ENCODE peak calls at places on chromosomes 13 and 19, in six cellular contexts. Y is A549, C is endothelial cell of umbilical vein, M is GM12878, T is K562, N is HepG2. G is an unnamed sample.

GRCh38 chr13:45162194-45162593 is 38.7 kb downstream of the KCTD4 start:
- DNase-seq in Y (no peak), T (no peak), N (no peak), M (no peak), C (peak), G (no peak)

GRCh38 chr19:41740415-41741243 is 14.7 kb upstream of the CEACAM6 start:
- DNase-seq in N (no peak), M (no peak), T (no peak), Y (no peak), C (no peak), G (no peak)

GRCh38 chr13:112657850-112658445 is 31.9 kb upstream of the ATP11A start:
- DNase-seq in Y (no peak), N (no peak), C (no peak), T (no peak), M (no peak), G (no peak)

GRCh38 chr13:80149757-80150156 is 191.2 kb downstream of the SPRY2 start:
- DNase-seq in Y (no peak), C (no peak), T (no peak), N (no peak), M (no peak), G (no peak)

GRCh38 chr19:12623361-12624031 is 12.8 kb downstream of the ZNF791 start:
- DNase-seq in M (no peak), N (no peak), T (no peak), C (no peak), Y (no peak), G (no peak)

GRCh38 chr19:48315712-48316111 is 9.6 kb upstream of the EMP3 start:
- DNase-seq in C (no peak), Y (no peak), T (no peak), M (no peak), N (no peak), G (no peak)

GRCh38 chr19:12867120-12868099 is 13.8 kb downstream of the DNASE2 start:
- DNase-seq in M (peak), T (peak), N (no peak), Y (no peak), C (peak), G (no peak)

GRCh38 chr13:51222510-51223283 is 499 bp downstream of the FAM124A start:
- DNase-seq in Y (peak), M (no peak), C (peak), T (no peak), N (no peak), G (peak)

GRCh38 chr19:44785271-44785670 is 7.6 kb downstream of the CBLC start:
- DNase-seq in C (no peak), M (no peak), Y (no peak), T (no peak), N (no peak), G (no peak)

GRCh38 chr19:45515807-45516401 is 8.6 kb downstream of the VASP start:
- DNase-seq in T (no peak), Y (no peak), N (no peak), M (no peak), C (no peak), G (no peak)

GRCh38 chr13:113192902-113193301 is 15.6 kb downstream of the PCID2 start:
- DNase-seq in M (no peak), C (no peak), T (no peak), Y (no peak), N (no peak), G (peak)

GRCh38 chr19:1052349-1052967 is 12.6 kb downstream of the ABCA7 start:
- DNase-seq in T (no peak), Y (no peak), C (no peak), M (no peak), N (no peak), G (no peak)

GRCh38 chr13:47230155-47230554 is 333.3 kb upstream of the HTR2A start:
- DNase-seq in C (no peak), T (no peak), M (no peak), Y (no peak), N (no peak), G (no peak)

GRCh38 chr13:49353908-49354307 is 90.0 kb downstream of the CAB39L start:
- DNase-seq in Y (no peak), M (no peak), C (no peak), T (no peak), N (no peak), G (no peak)

GRCh38 chr13:42373048-42373812 is 101.3 kb downstream of the AKAP11 start:
- DNase-seq in C (no peak), T (no peak), N (no peak), M (no peak), Y (no peak), G (no peak)

GRCh38 chr19:48859711-48860572 is 8.5 kb downstream of the PLEKHA4 start:
- DNase-seq in T (peak), C (no peak), Y (no peak), N (no peak), M (no peak), G (peak)

GRCh38 chr13:25753976-25754375 is 297.8 kb downstream of the SHISA2 start:
- DNase-seq in Y (no peak), T (no peak), N (no peak), M (no peak), C (no peak), G (peak)

GRCh38 chr19:40933025-40933424 is 51.0 kb upstream of the CYP2A7 start:
- DNase-seq in T (peak), M (no peak), Y (peak), C (no peak), N (no peak), G (no peak)

GRCh38 chr19:5338661-5339469 is 1.7 kb downstream of the PTPRS start:
- DNase-seq in Y (no peak), M (no peak), C (no peak), N (no peak), T (no peak), G (peak)

GRCh38 chr13:82058364-82058763 is 1717.4 kb upstream of the SPRY2 start:
- DNase-seq in Y (no peak), M (no peak), C (no peak), T (no peak), N (no peak), G (no peak)

GRCh38 chr13:89953581-89953980 is 1393.9 kb upstream of the MIR17HG start:
- DNase-seq in M (no peak), C (no peak), T (no peak), Y (no peak), N (no peak), G (no peak)

GRCh38 chr13:23956106-23956505 is 58.8 kb upstream of the C1QTNF9B start:
- DNase-seq in Y (no peak), N (no peak), C (no peak), T (no peak), M (no peak), G (no peak)

GRCh38 chr13:86737334-86737932 is 933.7 kb upstream of the SLITRK5 start:
- DNase-seq in N (no peak), Y (no peak), M (no peak), T (no peak), C (no peak), G (no peak)

GRCh38 chr19:29606420-29606747 is 301 bp downstream of the POP4 start:
- DNase-seq in Y (peak), N (no peak), C (no peak), T (no peak), M (no peak), G (no peak)

GRCh38 chr19:38233740-38234251 is 9.8 kb upstream of the DPF1 start:
- DNase-seq in M (no peak), T (peak), C (peak), N (peak), Y (peak), G (peak)

GRCh38 chr13:99614465-99614885 is 113.2 kb downstream of the TM9SF2 start:
- DNase-seq in N (peak), Y (peak), C (peak), M (no peak), T (peak), G (peak)

GRCh38 chr19:19425170-19425875 is 19.8 kb downstream of the GATAD2A start:
- DNase-seq in T (no peak), Y (no peak), M (no peak), C (no peak), N (no peak), G (no peak)

GRCh38 chr13:108957369-108958012 is 328.1 kb downstream of the MYO16 start:
- DNase-seq in Y (peak), N (no peak), T (no peak), M (no peak), C (peak), G (no peak)

GRCh38 chr13:98575009-98575866 is 1.7 kb downstream of the STK24 start:
- DNase-seq in T (no peak), M (no peak), N (no peak), Y (no peak), C (peak), G (no peak)

GRCh38 chr19:42255766-42256750 is 1.1 kb upstream of the ERF start:
- DNase-seq in Y (peak), N (no peak), M (no peak), C (peak), T (no peak), G (peak)

GRCh38 chr19:35859414-35859813 is 2.7 kb downstream of the KIRREL2 start:
- DNase-seq in C (no peak), Y (no peak), N (no peak), T (no peak), M (no peak), G (no peak)

GRCh38 chr13:43270043-43270830 is 246.9 kb downstream of the DNAJC15 start:
- DNase-seq in M (no peak), T (no peak), C (no peak), N (no peak), Y (no peak), G (no peak)

GRCh38 chr13:32581177-32581786 is 5.0 kb upstream of the PDS5B start:
- DNase-seq in C (peak), T (no peak), M (no peak), Y (no peak), N (peak), G (peak)

GRCh38 chr19:49506575-49507105 is 5.8 kb upstream of the FCGRT start:
- DNase-seq in M (no peak), T (peak), C (peak), N (peak), Y (peak), G (peak)

GRCh38 chr13:79735228-79735627 is 254.3 kb downstream of the NDFIP2 start:
- DNase-seq in T (no peak), Y (no peak), N (no peak), M (no peak), C (no peak), G (no peak)

DNA sequence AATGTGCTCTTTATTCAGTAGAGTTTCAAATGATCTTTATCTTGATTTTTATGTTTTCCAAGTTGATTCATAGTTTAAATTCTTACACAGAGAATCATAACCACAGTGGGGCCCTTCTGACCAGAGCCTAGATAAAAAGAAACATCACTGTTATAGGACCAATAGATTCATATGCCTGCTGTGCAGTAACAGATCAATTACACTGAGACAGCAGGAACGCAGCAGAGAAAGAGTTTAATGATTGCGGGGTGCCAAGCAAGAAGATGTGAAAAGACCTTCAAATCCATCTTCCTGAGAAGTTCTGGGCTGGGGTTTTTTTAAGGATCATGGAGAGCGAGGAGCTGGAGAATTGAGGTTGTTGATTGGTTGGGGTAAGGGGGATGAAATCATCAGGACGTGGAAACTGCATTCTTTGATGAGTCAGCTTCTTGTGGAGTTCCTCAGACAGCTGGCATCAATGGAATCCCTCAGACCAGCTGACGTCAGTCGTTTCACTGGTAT is 346.6 kb downstream of the TBC1D4 start:
- DNase-seq in Y (no peak), M (no peak), C (peak), N (no peak), T (no peak), G (no peak)
- TF ChIP-seq MYC in Y (no peak), M (no peak), C (no peak), N (no peak), T (no peak), G (no peak)

DNA sequence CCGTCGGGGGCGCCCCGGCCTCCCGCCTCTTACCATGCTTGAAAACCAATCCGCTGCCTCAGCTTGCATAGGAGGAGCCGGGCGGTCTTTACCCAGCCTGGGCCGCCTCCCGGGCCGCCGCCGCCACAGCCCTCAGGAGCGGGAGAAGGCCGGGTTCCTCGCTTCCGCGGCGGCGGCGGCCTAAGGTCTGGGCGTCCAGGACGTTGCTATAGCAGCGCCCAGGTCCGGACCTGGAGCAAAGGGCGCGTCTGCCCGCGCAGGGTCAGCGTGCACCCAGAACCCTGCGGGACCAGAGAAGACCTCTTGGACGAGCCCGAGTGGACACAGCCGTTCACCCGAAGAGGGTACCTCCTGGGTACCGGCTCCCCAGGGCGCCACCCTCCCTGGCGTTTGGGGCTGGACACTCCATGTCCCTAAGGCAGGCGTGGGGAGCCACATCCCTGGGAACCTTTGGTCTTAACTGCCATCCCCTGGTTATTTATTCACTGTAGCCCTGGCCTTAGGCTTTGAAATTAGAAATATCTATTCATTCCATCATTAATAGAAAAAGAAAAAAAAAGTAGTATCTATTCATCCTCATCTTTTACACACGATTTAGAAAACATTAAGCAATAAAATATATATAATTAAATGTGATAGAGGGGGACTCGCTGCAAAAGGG is 2.4 kb downstream of the DZIP1 start:
- DNase-seq in Y (no peak), N (peak), C (peak), M (no peak), T (no peak), G (no peak)
- TF ChIP-seq MAX in Y (no peak), N (peak), C (no peak), M (no peak), T (no peak), G (no peak)

DNA sequence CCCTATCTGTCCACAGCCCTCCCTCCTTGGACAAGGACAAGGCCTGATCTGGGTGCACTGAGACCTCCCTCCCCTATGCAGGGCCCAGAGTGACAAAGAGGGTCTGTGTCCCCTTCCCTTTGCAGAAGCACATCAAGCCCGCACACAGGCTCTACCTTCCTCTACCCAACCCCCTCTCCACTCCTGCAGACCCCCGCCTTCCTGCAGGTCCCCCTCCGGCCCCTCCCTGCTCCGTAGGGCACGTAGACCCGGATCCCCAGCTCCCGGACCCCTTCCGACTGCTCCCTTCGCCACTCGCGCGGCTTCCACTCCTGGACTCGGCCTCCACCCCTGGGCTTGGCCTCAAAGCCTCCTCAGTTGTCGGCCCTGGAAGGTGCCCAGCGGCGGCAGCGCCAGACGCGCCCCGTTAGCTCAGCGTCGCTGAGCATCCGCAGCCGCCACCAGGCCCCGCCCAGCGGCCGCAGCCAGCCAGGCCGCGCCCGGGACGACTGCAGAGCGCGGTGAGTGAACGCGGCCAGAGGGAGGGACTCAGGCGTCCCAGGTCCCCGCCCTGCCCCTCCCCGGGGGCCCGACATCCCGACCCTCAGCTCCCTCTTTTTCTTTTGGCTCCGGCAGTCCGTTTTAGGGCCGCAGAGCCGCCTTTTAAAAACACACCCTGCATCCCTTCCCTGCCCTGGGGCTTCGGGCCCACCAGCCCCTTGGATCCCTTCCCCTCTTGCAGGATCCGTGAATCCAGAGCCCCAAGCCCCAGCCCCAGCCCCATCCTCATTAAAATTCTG is 1.6 kb upstream of the MYADM start:
- DNase-seq in C (peak), Y (peak), T (peak), N (peak), M (no peak), G (peak)
- TF ChIP-seq MYC in C (no peak), Y (no peak), T (no peak), N (peak), M (no peak), G (no peak)

GRCh38 chr13:62092949-62093348 is 677.3 kb upstream of the PCDH20 start:
- DNase-seq in M (no peak), N (no peak), Y (no peak), C (no peak), T (no peak), G (no peak)
- TF ChIP-seq MAX in M (no peak), N (no peak), Y (no peak), C (no peak), T (no peak), G (no peak)